ENCODE peak calls at places on chromosomes 1 and 21, in nine cellular contexts. L is HEK293T, X is Kasumi-1, T is GM12864, R is fibroblast of lung, S is osteocyte, M is Calu3, W is globus pallidus, E is astrocyte of the spinal cord. O is an unnamed sample.

GRCh38 chr1:199946305-199947155 is 81.0 kb upstream of the NR5A2 start:
- DNase-seq in T (no peak), M (no peak), X (no peak), S (no peak), E (no peak), L (no peak), W (no peak), R (no peak), O (no peak)

GRCh38 chr21:42964561-42965560 is 9.5 kb upstream of the PKNOX1 start:
- DNase-seq in T (no peak), R (no peak), S (no peak), E (no peak), W (no peak), X (no peak), L (no peak), M (no peak), O (no peak)

GRCh38 chr1:240098534-240098933 is 6.9 kb downstream of the FMN2 start:
- DNase-seq in R (no peak), L (no peak), X (no peak), W (no peak), S (no peak), T (no peak), M (no peak), E (no peak), O (no peak)

GRCh38 chr1:173249349-173249748 is 42.2 kb upstream of the TNFSF4 start:
- DNase-seq in X (no peak), L (no peak), T (no peak), E (peak), R (peak), W (no peak), S (no peak), M (no peak), O (no peak)

GRCh38 chr1:4173731-4174130 is 273.7 kb upstream of the C1orf174 start:
- DNase-seq in E (no peak), R (no peak), T (no peak), L (peak), W (no peak), X (no peak), M (no peak), S (peak), O (no peak)

GRCh38 chr1:207321790-207322530 is 482 bp downstream of the CD55 start:
- DNase-seq in S (no peak), M (no peak), T (no peak), R (peak), E (peak), X (peak), W (peak), L (no peak), O (peak)

GRCh38 chr1:174114788-174115448 is 44.4 kb upstream of the RABGAP1L start:
- DNase-seq in L (peak), M (peak), T (no peak), E (peak), S (no peak), W (peak), R (peak), X (peak), O (peak)

GRCh38 chr1:154663656-154664055 is 55.7 kb upstream of the ADAR start:
- DNase-seq in E (no peak), R (no peak), X (no peak), W (no peak), M (no peak), T (no peak), L (no peak), S (no peak), O (no peak)

GRCh38 chr1:179867493-179868330 is 9.9 kb downstream of the TOR1AIP2 start:
- DNase-seq in W (peak), L (peak), T (no peak), S (no peak), R (peak), X (peak), E (peak), M (peak), O (peak)

GRCh38 chr1:244094880-244095522 is 43.9 kb downstream of the ZBTB18 start:
- DNase-seq in W (no peak), L (no peak), E (no peak), T (no peak), X (no peak), S (no peak), R (no peak), M (no peak), O (no peak)

GRCh38 chr21:36135391-36136094 is 664 bp downstream of the CBR3 start:
- DNase-seq in R (peak), T (no peak), W (peak), X (no peak), S (peak), E (peak), L (peak), M (peak), O (peak)

GRCh38 chr1:37509181-37509580 is 5.4 kb downstream of the MEAF6 start:
- DNase-seq in T (no peak), E (peak), S (no peak), L (peak), M (no peak), R (no peak), X (peak), W (no peak), O (peak)

GRCh38 chr1:62676606-62677356 is 11.4 kb downstream of the DOCK7 start:
- DNase-seq in E (peak), T (no peak), M (no peak), L (no peak), X (peak), S (no peak), W (no peak), R (peak), O (no peak)

GRCh38 chr1:7511381-7511780 is 259.7 kb upstream of the VAMP3 start:
- DNase-seq in W (no peak), T (no peak), X (no peak), M (no peak), L (no peak), E (no peak), S (no peak), R (no peak), O (no peak)

GRCh38 chr1:230703679-230704385 is 10.1 kb downstream of the AGT start:
- DNase-seq in L (no peak), M (no peak), T (no peak), E (no peak), X (no peak), S (no peak), W (no peak), R (no peak), O (no peak)

GRCh38 chr1:243765676-243766075 is 84.4 kb downstream of the AKT3 start:
- DNase-seq in S (no peak), E (no peak), L (no peak), M (no peak), W (no peak), X (no peak), T (no peak), R (no peak), O (no peak)

GRCh38 chr1:64471218-64471719 is 1.3 kb downstream of the CACHD1 start:
- DNase-seq in M (peak), W (no peak), T (no peak), R (peak), E (peak), X (no peak), L (peak), S (no peak), O (peak)

GRCh38 chr1:31831397-31832378 is 15.9 kb upstream of the SPOCD1 start:
- DNase-seq in W (no peak), E (no peak), S (no peak), R (no peak), T (no peak), L (no peak), M (no peak), X (no peak), O (peak)

GRCh38 chr1:145983206-145983675 is 13.1 kb downstream of the TXNIP start:
- DNase-seq in M (no peak), T (no peak), L (no peak), S (no peak), W (no peak), X (no peak), E (no peak), R (no peak), O (no peak)

GRCh38 chr1:41804176-41804575 is 114.5 kb downstream of the HIVEP3 start:
- DNase-seq in R (no peak), X (peak), S (no peak), W (no peak), L (no peak), E (no peak), M (no peak), T (no peak), O (no peak)

GRCh38 chr1:98688110-98688739 is 26.7 kb downstream of the SNX7 start:
- DNase-seq in S (no peak), E (no peak), L (no peak), X (no peak), W (no peak), M (no peak), T (no peak), R (no peak), O (no peak)

GRCh38 chr1:232039303-232039702 is 412.7 kb downstream of the DISC1 start:
- DNase-seq in R (no peak), M (no peak), S (no peak), X (no peak), L (no peak), T (no peak), W (no peak), E (peak), O (no peak)

GRCh38 chr1:29240986-29241385 is 4.7 kb downstream of the PTPRU start:
- DNase-seq in L (no peak), T (no peak), E (no peak), W (no peak), M (no peak), X (no peak), S (no peak), R (no peak), O (no peak)

O was measured in dermis blood vessel endothelial cell.